ENCODE peak calls at places on chromosomes 7 and 10, in four cellular contexts. U, F, L and K are unnamed samples.

GRCh38 chr7:42081672-42082071 is 155.3 kb downstream of the GLI3 start:
- DNase-seq in U (no peak), F (no peak), L (no peak), K (no peak)

GRCh38 chr10:34815174-34816066 is at the start of gene PARD3:
- DNase-seq in U (peak; percentile 31), F (no peak), L (peak; percentile 68), K (peak; percentile 22)

GRCh38 chr7:150992833-150993302 is 2.1 kb downstream of the NOS3 start:
- DNase-seq in U (no peak), F (no peak), L (peak; percentile 76), K (no peak)

GRCh38 chr10:100737359-100738054 is 7.9 kb upstream of the PAX2 start:
- DNase-seq in U (no peak), F (no peak), L (no peak), K (no peak)

GRCh38 chr10:103829838-103830465 is 25.4 kb downstream of the SH3PXD2A start:
- DNase-seq in U (no peak), F (no peak), L (no peak), K (no peak)

GRCh38 chr10:30537586-30537985 is 92.0 kb downstream of the LYZL2 start:
- DNase-seq in U (no peak), F (no peak), L (no peak), K (no peak)

GRCh38 chr10:52215745-52216361 is 98.2 kb upstream of the DKK1 start:
- DNase-seq in U (no peak), F (peak; percentile 14), L (peak; percentile 48), K (no peak)

GRCh38 chr7:140639366-140640053 is 1.1 kb downstream of the DENND2A start:
- DNase-seq in U (no peak), F (no peak), L (no peak), K (no peak)